ENCODE peak calls at places on chromosome 9, in nine cellular contexts. R is right lobe of liver, T is GM12891, U is H54, H is transverse colon, J is heart left ventricle, M is adrenal gland, B is A549, E is ovary. F is an unnamed sample.

GRCh38 chr9:88379352-88379751 is 8.9 kb upstream of the SPIN1 start:
- DNase-seq in H (no peak), T (no peak), R (no peak), E (no peak), U (no peak), J (no peak), B (no peak), M (no peak), F (no peak)

GRCh38 chr9:99860266-99860665 is 38.6 kb downstream of the NR4A3 start:
- DNase-seq in R (no peak), B (no peak), T (no peak), H (no peak), E (no peak), J (no peak), U (no peak), M (no peak), F (no peak)

GRCh38 chr9:14271078-14271673 is 42.8 kb downstream of the NFIB start:
- DNase-seq in E (peak), T (no peak), R (peak), H (peak), U (no peak), M (peak), B (peak), J (peak), F (peak)

GRCh38 chr9:36017278-36017677 is 19.4 kb upstream of the RECK start:
- DNase-seq in T (no peak), M (no peak), R (no peak), U (no peak), J (no peak), H (no peak), E (no peak), B (no peak), F (no peak)

GRCh38 chr9:108149346-108149745 is 659.8 kb upstream of the KLF4 start:
- DNase-seq in T (no peak), M (no peak), H (no peak), U (no peak), E (no peak), B (no peak), R (no peak), J (no peak), F (no peak)

GRCh38 chr9:116547729-116548426 is 139.2 kb upstream of the TRIM32 start:
- DNase-seq in T (no peak), R (peak), H (no peak), M (peak), U (no peak), J (no peak), B (peak), E (no peak), F (no peak)

GRCh38 chr9:111029260-111029659 is 9.0 kb downstream of the LPAR1 start:
- DNase-seq in T (no peak), B (no peak), J (no peak), R (no peak), H (no peak), E (no peak), U (no peak), M (no peak), F (no peak)

GRCh38 chr9:34114436-34114835 is 12.1 kb downstream of the DCAF12 start:
- DNase-seq in J (no peak), H (no peak), R (no peak), U (no peak), E (no peak), M (peak), T (no peak), B (no peak), F (no peak)

GRCh38 chr9:107710988-107711387 is 221.4 kb upstream of the KLF4 start:
- DNase-seq in E (no peak), T (no peak), R (no peak), B (no peak), J (no peak), M (no peak), U (no peak), H (no peak), F (no peak)

GRCh38 chr9:89022902-89023301 is 31.6 kb downstream of the S1PR3 start:
- DNase-seq in H (no peak), T (no peak), J (peak), R (no peak), B (no peak), U (no peak), M (peak), E (peak), F (no peak)

GRCh38 chr9:134826336-134827246 is 54.0 kb upstream of the FCN2 start:
- DNase-seq in U (no peak), J (no peak), E (no peak), B (no peak), T (no peak), M (no peak), R (no peak), H (no peak), F (no peak)

GRCh38 chr9:8703904-8704303 is 904.3 kb upstream of the DMAC1 start:
- DNase-seq in T (no peak), M (no peak), U (no peak), J (no peak), H (no peak), E (no peak), R (no peak), B (no peak), F (no peak)

GRCh38 chr9:116450378-116451139 is 236.5 kb upstream of the TRIM32 start:
- DNase-seq in U (no peak), E (no peak), M (no peak), B (no peak), R (no peak), T (peak), H (no peak), J (no peak), F (no peak)

GRCh38 chr9:133139246-133140173 is 18.5 kb upstream of the RALGDS start:
- DNase-seq in B (no peak), R (no peak), M (peak), E (no peak), H (no peak), T (no peak), U (no peak), J (no peak), F (no peak)

GRCh38 chr9:72579880-72580570 is 58.6 kb downstream of the TMC1 start:
- DNase-seq in U (no peak), T (no peak), M (no peak), B (no peak), J (no peak), H (no peak), E (no peak), R (no peak), F (peak)

GRCh38 chr9:133237271-133237731 is 28.3 kb upstream of the OBP2B start:
- DNase-seq in H (no peak), J (peak), M (no peak), R (no peak), B (no peak), U (no peak), E (peak), T (no peak), F (no peak)

GRCh38 chr9:27373851-27374250 is 76.9 kb upstream of the EQTN start:
- DNase-seq in R (no peak), T (no peak), H (no peak), M (no peak), U (no peak), J (no peak), E (no peak), B (no peak), F (no peak)

GRCh38 chr9:129888085-129888808 is 53.0 kb downstream of the USP20 start:
- DNase-seq in B (no peak), U (no peak), T (peak), R (peak), H (peak), M (no peak), J (peak), E (no peak), F (peak)

GRCh38 chr9:123216387-123216786 is 52.0 kb downstream of the STRBP start:
- DNase-seq in U (no peak), R (no peak), J (no peak), E (no peak), M (no peak), T (no peak), H (no peak), B (no peak), F (peak)

GRCh38 chr9:19517202-19517942 is 108.6 kb downstream of the ACER2 start:
- DNase-seq in J (no peak), E (no peak), U (peak), M (no peak), R (no peak), T (no peak), B (no peak), H (no peak), F (peak)

GRCh38 chr9:113477058-113477457 is 13.5 kb downstream of the RGS3 start:
- DNase-seq in T (no peak), R (no peak), B (no peak), U (no peak), J (no peak), E (no peak), M (no peak), H (no peak), F (no peak)

GRCh38 chr9:115164511-115164974 is 46.6 kb upstream of the TNC start:
- DNase-seq in U (peak), B (no peak), T (no peak), R (no peak), M (peak), J (no peak), H (no peak), E (no peak), F (no peak)

GRCh38 chr9:118305371-118305770 is 601.2 kb downstream of the TLR4 start:
- DNase-seq in J (no peak), R (peak), T (no peak), E (no peak), B (no peak), H (no peak), U (no peak), M (no peak), F (no peak)

GRCh38 chr9:80072406-80072805 is 500.6 kb downstream of the TLE4 start:
- DNase-seq in B (no peak), T (no peak), E (no peak), R (no peak), J (no peak), H (no peak), U (no peak), M (no peak), F (no peak)

GRCh38 chr9:95486318-95486717 is 30.5 kb downstream of the PTCH1 start:
- DNase-seq in U (no peak), M (no peak), T (no peak), E (no peak), R (peak), J (no peak), B (no peak), H (no peak), F (no peak)

GRCh38 chr9:88960632-88961031 is 30.6 kb upstream of the S1PR3 start:
- DNase-seq in U (no peak), M (no peak), T (no peak), J (no peak), B (no peak), H (no peak), R (no peak), E (no peak), F (no peak)

GRCh38 chr9:131704195-131704983 is 35.5 kb downstream of the RAPGEF1 start:
- DNase-seq in U (no peak), B (no peak), E (no peak), T (no peak), M (peak), J (no peak), H (no peak), R (no peak), F (no peak)

GRCh38 chr9:98575379-98576346 is 133.1 kb downstream of the GABBR2 start:
- DNase-seq in H (no peak), J (no peak), E (no peak), M (no peak), U (peak), T (peak), B (peak), R (no peak), F (no peak)

GRCh38 chr9:104927216-104927911 is 591 bp downstream of the ABCA1 start:
- DNase-seq in M (peak), T (peak), J (peak), E (peak), U (peak), H (peak), B (peak), R (peak), F (peak)

GRCh38 chr9:35859310-35859994 is 10.7 kb downstream of the OR13J1 start:
- DNase-seq in H (no peak), R (no peak), U (no peak), E (no peak), M (peak), T (no peak), J (no peak), B (peak), F (peak)

GRCh38 chr9:77475641-77476473 is 172.3 kb downstream of the GNA14 start:
- DNase-seq in E (no peak), H (no peak), U (no peak), M (no peak), R (no peak), B (no peak), J (peak), T (no peak), F (no peak)

GRCh38 chr9:114499941-114500528 is 5.2 kb downstream of the WHRN start:
- DNase-seq in E (no peak), M (no peak), R (no peak), T (no peak), H (no peak), J (no peak), U (no peak), B (no peak), F (no peak)

GRCh38 chr9:109632817-109633216 is 134.7 kb upstream of the PTPN3 start:
- DNase-seq in R (no peak), B (no peak), M (no peak), H (no peak), T (no peak), E (no peak), J (no peak), U (no peak), F (no peak)

GRCh38 chr9:115717711-115718173 is 435.8 kb upstream of the PAPPA start:
- DNase-seq in U (peak), B (no peak), H (no peak), M (no peak), E (no peak), T (no peak), R (no peak), J (no peak), F (no peak)

GRCh38 chr9:104808030-104808614 is 44.2 kb downstream of the NIPSNAP3B start:
- DNase-seq in H (no peak), M (no peak), T (no peak), E (peak), J (peak), R (no peak), U (peak), B (peak), F (peak)

GRCh38 chr9:127904518-127904887 is 5.1 kb upstream of the ST6GALNAC6 start:
- DNase-seq in R (peak), M (no peak), E (peak), J (no peak), T (no peak), U (no peak), H (no peak), B (no peak), F (no peak)

GRCh38 chr9:127907867-127908659 is 8.7 kb upstream of the ST6GALNAC6 start:
- DNase-seq in M (no peak), R (no peak), H (peak), B (no peak), U (no peak), J (no peak), T (no peak), E (no peak), F (no peak)

GRCh38 chr9:127903557-127904475 is 4.4 kb upstream of the ST6GALNAC6 start:
- DNase-seq in R (peak), T (peak), U (no peak), E (peak), M (peak), B (no peak), J (peak), H (peak), F (peak)

GRCh38 chr9:127904888-127905728 is 5.7 kb upstream of the ST6GALNAC6 start:
- DNase-seq in J (no peak), M (no peak), U (no peak), E (no peak), B (no peak), T (no peak), R (no peak), H (peak), F (no peak)

GRCh38 chr9:127905788-127906191 is 6.4 kb upstream of the ST6GALNAC6 start:
- DNase-seq in M (no peak), R (no peak), T (no peak), B (no peak), J (no peak), H (peak), E (no peak), U (no peak), F (no peak)
- TF ChIP-seq POLR2A in M (no peak), R (no peak), T (no peak), B (no peak), J (no peak), H (no peak), E (no peak), U (no peak), F (no peak)

DNA sequence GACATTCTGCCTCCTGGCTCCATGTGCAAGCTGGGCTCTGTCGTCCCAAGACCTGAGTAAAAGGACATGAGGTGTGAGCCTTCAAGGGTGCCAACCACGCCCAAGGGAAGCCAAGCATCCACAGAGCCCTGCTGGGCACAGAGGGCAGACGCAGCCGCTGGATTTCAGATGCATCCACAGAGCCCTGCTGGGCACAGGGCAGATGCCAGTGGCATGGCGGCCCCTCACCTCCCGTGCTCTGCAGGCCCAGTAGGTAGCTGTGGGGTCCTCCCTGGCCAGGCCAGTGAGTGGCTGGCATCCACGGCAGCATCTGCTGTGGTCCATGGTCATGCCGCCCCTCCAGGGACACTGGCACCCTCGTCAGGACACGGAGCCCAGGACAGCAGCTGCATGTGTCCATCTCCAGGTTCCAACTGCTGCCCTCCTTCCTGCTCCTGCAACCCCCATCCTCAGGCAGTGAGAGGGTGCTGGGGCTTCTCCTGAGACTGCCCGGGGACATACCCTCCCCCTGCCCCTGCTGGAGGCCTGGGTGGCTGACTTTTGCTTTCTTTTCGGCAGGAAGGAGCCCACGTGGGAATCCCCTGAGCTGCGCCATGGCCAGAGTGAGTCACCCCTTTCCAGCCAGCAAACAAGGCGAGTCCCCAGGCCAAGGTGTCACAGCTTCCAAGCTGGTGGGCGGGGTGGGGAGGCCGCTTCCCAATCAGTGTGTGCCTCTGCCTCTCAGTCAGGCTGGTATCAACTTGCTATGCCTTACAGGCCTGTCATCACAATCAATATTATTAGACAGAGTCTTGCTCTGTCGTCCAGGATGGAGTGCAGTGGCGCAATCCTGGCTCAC is 4.0 kb upstream of the TRAF2 start:
- DNase-seq in R (peak), J (peak), M (peak), U (peak), B (peak), T (peak), H (peak), E (no peak), F (peak)
- TF ChIP-seq POLR2A in R (no peak), J (no peak), M (peak), U (no peak), B (peak), T (no peak), H (no peak), E (no peak), F (no peak)

DNA sequence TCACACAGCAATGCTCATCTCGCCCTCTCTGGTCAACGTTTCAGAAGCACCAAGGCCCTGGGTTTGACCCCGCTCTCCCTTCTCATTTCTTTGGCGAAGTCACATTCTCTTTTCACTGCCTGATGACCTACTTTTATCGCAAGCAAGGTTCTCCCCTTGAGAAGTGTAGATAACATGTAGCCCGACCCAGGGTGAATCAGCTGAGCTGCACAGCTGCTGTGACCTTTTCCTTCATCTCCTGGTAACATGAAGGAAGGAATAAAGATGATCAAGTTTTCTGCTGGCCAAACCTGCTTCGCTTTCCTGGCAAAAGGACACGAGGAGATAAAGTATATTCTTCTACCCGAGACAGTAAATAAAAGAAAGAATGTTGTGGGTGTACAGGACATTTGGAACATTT is 155.2 kb upstream of the ZNF462 start:
- DNase-seq in H (no peak), E (peak), B (no peak), R (no peak), U (no peak), T (no peak), M (peak), J (no peak), F (no peak)
- TF ChIP-seq POLR2A in H (no peak), E (no peak), B (no peak), R (no peak), U (no peak), T (no peak), M (no peak), J (no peak), F (no peak)

GRCh38 chr9:121055642-121056143 is 5.6 kb upstream of the C5 start:
- DNase-seq in E (no peak), M (peak), B (peak), J (no peak), R (peak), H (no peak), U (no peak), T (no peak), F (peak)

GRCh38 chr9:121050128-121050988 is at the start of gene C5:
- DNase-seq in M (no peak), E (no peak), J (no peak), T (no peak), B (peak), U (no peak), R (no peak), H (no peak), F (no peak)

GRCh38 chr9:121057821-121058220 is 7.7 kb upstream of the C5 start:
- DNase-seq in T (no peak), E (no peak), R (no peak), B (no peak), J (no peak), H (no peak), U (no peak), M (no peak), F (no peak)

GRCh38 chr9:121048618-121049017 is 1.5 kb downstream of the C5 start:
- DNase-seq in T (no peak), R (no peak), J (no peak), H (no peak), M (no peak), B (no peak), U (no peak), E (no peak), F (no peak)

DNA sequence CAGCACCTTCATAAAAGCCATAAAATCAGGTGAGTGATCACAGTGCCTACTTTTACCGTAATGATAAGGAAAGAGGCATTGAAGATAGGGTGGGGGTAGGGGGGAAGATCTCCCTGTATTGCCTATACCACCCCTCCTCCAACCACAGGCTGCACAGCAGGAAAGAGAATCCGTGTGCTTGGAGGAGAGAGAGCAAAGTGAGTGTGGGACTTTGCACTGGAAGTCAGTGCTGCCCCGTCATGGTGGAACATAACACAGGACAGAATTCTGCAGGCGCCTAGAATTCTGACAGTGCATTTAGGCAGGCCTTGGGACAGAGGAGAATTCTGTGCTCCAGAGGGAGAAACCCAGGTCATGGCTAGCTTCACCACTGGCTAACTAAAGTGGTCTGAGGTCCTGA is 3.5 kb upstream of the C5 start:
- DNase-seq in H (no peak), M (no peak), R (peak), U (no peak), J (no peak), B (no peak), E (no peak), T (no peak), F (no peak)
- TF ChIP-seq POLR2A in H (no peak), M (no peak), R (peak), U (no peak), J (no peak), B (no peak), E (no peak), T (no peak), F (no peak)

GRCh38 chr9:91197232-91198181 is 164.2 kb downstream of the AUH start:
- DNase-seq in B (peak), M (peak), J (peak), R (peak), H (peak), E (peak), T (no peak), U (no peak), F (peak)
- TF ChIP-seq POLR2A in B (no peak), M (no peak), J (no peak), R (peak), H (no peak), E (peak), T (no peak), U (no peak), F (no peak)

F was measured in erythroblast.